ENCODE peak calls at places on chromosomes 4 and X, in seven cellular contexts. One of them, this sample, is unnamed.

GRCh38 chr4:6360385-6360784 is 90.7 kb downstream of the WFS1 start:
- DNase-seq in A549: no peak
- DNase-seq in tibial artery: no peak
- DNase-seq in mammary epithelial cell: no peak
- DNase-seq in thoracic aorta: no peak
- DNase-seq in mucosa of descending colon: no peak
- DNase-seq in left lung: peak
- DNase-seq in this sample: no peak

GRCh38 chr4:87150498-87151261 is 69.7 kb downstream of the KLHL8 start:
- DNase-seq in mammary epithelial cell: peak
- DNase-seq in left lung: no peak
- DNase-seq in thoracic aorta: peak
- DNase-seq in tibial artery: peak
- DNase-seq in A549: peak
- DNase-seq in mucosa of descending colon: no peak
- DNase-seq in this sample: peak

GRCh38 chrX:19805054-19805690 is 82.2 kb downstream of the SH3KBP1 start:
- DNase-seq in thoracic aorta: no peak
- DNase-seq in mucosa of descending colon: no peak
- DNase-seq in left lung: no peak
- DNase-seq in tibial artery: no peak
- DNase-seq in A549: no peak
- DNase-seq in mammary epithelial cell: no peak
- DNase-seq in this sample: no peak

GRCh38 chrX:36849407-36849806 is 158.8 kb upstream of the FAM47C start:
- DNase-seq in mucosa of descending colon: no peak
- DNase-seq in A549: no peak
- DNase-seq in mammary epithelial cell: no peak
- DNase-seq in tibial artery: no peak
- DNase-seq in thoracic aorta: no peak
- DNase-seq in left lung: no peak
- DNase-seq in this sample: no peak

GRCh38 chr4:76539979-76540378 is 105.0 kb downstream of the SHROOM3 start:
- DNase-seq in tibial artery: no peak
- DNase-seq in left lung: no peak
- DNase-seq in thoracic aorta: no peak
- DNase-seq in mammary epithelial cell: no peak
- DNase-seq in mucosa of descending colon: no peak
- DNase-seq in A549: no peak
- DNase-seq in this sample: no peak

GRCh38 chr4:121656269-121656641 is 40.5 kb downstream of the ANXA5 start:
- DNase-seq in left lung: no peak
- DNase-seq in mammary epithelial cell: peak
- DNase-seq in A549: no peak
- DNase-seq in thoracic aorta: peak
- DNase-seq in mucosa of descending colon: no peak
- DNase-seq in tibial artery: peak
- DNase-seq in this sample: peak

GRCh38 chrX:31508338-31508737 is 436.5 kb upstream of the FTHL17 start:
- DNase-seq in tibial artery: no peak
- DNase-seq in left lung: no peak
- DNase-seq in mammary epithelial cell: peak
- DNase-seq in A549: no peak
- DNase-seq in mucosa of descending colon: no peak
- DNase-seq in thoracic aorta: no peak
- DNase-seq in this sample: no peak

GRCh38 chr4:172515266-172515879 is 653.2 kb upstream of the GALNT7 start:
- DNase-seq in A549: no peak
- DNase-seq in mammary epithelial cell: no peak
- DNase-seq in tibial artery: no peak
- DNase-seq in thoracic aorta: no peak
- DNase-seq in left lung: no peak
- DNase-seq in mucosa of descending colon: no peak
- DNase-seq in this sample: no peak

GRCh38 chr4:56657128-56657527 is 24.0 kb downstream of the HOPX start:
- DNase-seq in A549: no peak
- DNase-seq in thoracic aorta: no peak
- DNase-seq in mucosa of descending colon: no peak
- DNase-seq in mammary epithelial cell: peak
- DNase-seq in left lung: no peak
- DNase-seq in tibial artery: no peak
- DNase-seq in this sample: no peak

GRCh38 chr4:146142768-146143167 is 32.8 kb upstream of the LSM6 start:
- DNase-seq in left lung: no peak
- DNase-seq in mucosa of descending colon: no peak
- DNase-seq in thoracic aorta: no peak
- DNase-seq in A549: no peak
- DNase-seq in mammary epithelial cell: peak
- DNase-seq in tibial artery: no peak
- DNase-seq in this sample: no peak

GRCh38 chr4:114209589-114209988 is 230.1 kb upstream of the ARSJ start:
- DNase-seq in tibial artery: no peak
- DNase-seq in mammary epithelial cell: no peak
- DNase-seq in mucosa of descending colon: no peak
- DNase-seq in left lung: no peak
- DNase-seq in thoracic aorta: no peak
- DNase-seq in A549: no peak
- DNase-seq in this sample: no peak

GRCh38 chrX:154018518-154019060 is 1.1 kb downstream of the IRAK1 start:
- DNase-seq in A549: no peak
- DNase-seq in mucosa of descending colon: no peak
- DNase-seq in tibial artery: no peak
- DNase-seq in thoracic aorta: no peak
- DNase-seq in mammary epithelial cell: no peak
- DNase-seq in left lung: no peak
- DNase-seq in this sample: no peak

GRCh38 chrX:54894159-54894558 is 26.5 kb upstream of the TRO start:
- DNase-seq in left lung: peak
- DNase-seq in A549: no peak
- DNase-seq in mucosa of descending colon: no peak
- DNase-seq in mammary epithelial cell: no peak
- DNase-seq in tibial artery: no peak
- DNase-seq in thoracic aorta: no peak
- DNase-seq in this sample: no peak

GRCh38 chrX:153426204-153426603 is 14.9 kb downstream of the ZFP92 start:
- DNase-seq in left lung: no peak
- DNase-seq in thoracic aorta: no peak
- DNase-seq in mucosa of descending colon: no peak
- DNase-seq in A549: no peak
- DNase-seq in mammary epithelial cell: no peak
- DNase-seq in tibial artery: no peak
- DNase-seq in this sample: no peak

DNA sequence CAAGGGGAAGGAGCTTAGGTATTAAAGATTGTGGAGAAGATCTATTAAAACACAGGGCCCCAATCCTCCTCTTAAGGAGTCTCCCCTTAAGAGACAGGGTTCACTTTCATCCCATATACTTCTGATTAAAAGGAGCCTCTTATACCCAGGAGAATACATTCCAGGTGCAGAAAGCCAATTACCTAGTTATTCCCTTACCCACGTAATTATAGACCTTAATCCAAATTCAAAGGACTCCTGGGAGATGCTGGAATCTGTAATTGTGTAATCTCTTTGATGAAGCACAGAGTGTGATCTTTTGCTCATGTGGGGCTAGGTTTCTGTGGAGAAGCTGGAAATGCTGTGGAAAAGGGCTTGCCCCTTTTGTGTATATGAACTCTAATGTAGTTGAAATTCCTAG is 1.4 kb upstream of the SEC24B start:
- DNase-seq in A549: no peak
- DNase-seq in tibial artery: no peak
- DNase-seq in thoracic aorta: no peak
- DNase-seq in mammary epithelial cell: no peak
- DNase-seq in left lung: no peak
- DNase-seq in mucosa of descending colon: no peak
- DNase-seq in this sample: no peak
- H3K4me3 ChIP-seq in A549: no peak
- H3K4me3 ChIP-seq in tibial artery: no peak
- H3K4me3 ChIP-seq in thoracic aorta: peak
- H3K4me3 ChIP-seq in mammary epithelial cell: no peak
- H3K4me3 ChIP-seq in left lung: no peak
- H3K4me3 ChIP-seq in mucosa of descending colon: no peak
- H3K4me3 ChIP-seq in this sample: peak

GRCh38 chr4:159227984-159228383 is 125.1 kb downstream of the RAPGEF2 start:
- DNase-seq in A549: no peak
- DNase-seq in mucosa of descending colon: peak
- DNase-seq in mammary epithelial cell: peak
- DNase-seq in left lung: peak
- DNase-seq in thoracic aorta: peak
- DNase-seq in tibial artery: peak
- DNase-seq in this sample: no peak
- H3K4me3 ChIP-seq in A549: no peak
- H3K4me3 ChIP-seq in mucosa of descending colon: no peak
- H3K4me3 ChIP-seq in mammary epithelial cell: peak
- H3K4me3 ChIP-seq in left lung: peak
- H3K4me3 ChIP-seq in thoracic aorta: peak
- H3K4me3 ChIP-seq in tibial artery: peak
- H3K4me3 ChIP-seq in this sample: no peak

GRCh38 chrX:640641-641040 is 10.1 kb downstream of the SHOX start:
- DNase-seq in mucosa of descending colon: no peak
- DNase-seq in A549: no peak
- DNase-seq in left lung: no peak
- DNase-seq in tibial artery: no peak
- DNase-seq in mammary epithelial cell: no peak
- DNase-seq in thoracic aorta: no peak
- DNase-seq in this sample: no peak

GRCh38 chrX:636971-637659 is 6.5 kb downstream of the SHOX start:
- DNase-seq in A549: no peak
- DNase-seq in thoracic aorta: no peak
- DNase-seq in mammary epithelial cell: no peak
- DNase-seq in left lung: no peak
- DNase-seq in tibial artery: no peak
- DNase-seq in mucosa of descending colon: no peak
- DNase-seq in this sample: no peak

GRCh38 chrX:638482-639131 is 8.0 kb downstream of the SHOX start:
- DNase-seq in tibial artery: no peak
- DNase-seq in A549: no peak
- DNase-seq in thoracic aorta: no peak
- DNase-seq in mucosa of descending colon: peak
- DNase-seq in mammary epithelial cell: no peak
- DNase-seq in left lung: no peak
- DNase-seq in this sample: no peak

GRCh38 chrX:637660-638481 is 7.3 kb downstream of the SHOX start:
- DNase-seq in A549: no peak
- DNase-seq in left lung: no peak
- DNase-seq in thoracic aorta: no peak
- DNase-seq in tibial artery: no peak
- DNase-seq in mucosa of descending colon: no peak
- DNase-seq in mammary epithelial cell: no peak
- DNase-seq in this sample: no peak

GRCh38 chrX:639151-639550 is 8.6 kb downstream of the SHOX start:
- DNase-seq in tibial artery: no peak
- DNase-seq in mucosa of descending colon: no peak
- DNase-seq in A549: no peak
- DNase-seq in mammary epithelial cell: no peak
- DNase-seq in thoracic aorta: no peak
- DNase-seq in left lung: no peak
- DNase-seq in this sample: no peak
- H3K4me3 ChIP-seq in tibial artery: no peak
- H3K4me3 ChIP-seq in mucosa of descending colon: no peak
- H3K4me3 ChIP-seq in A549: no peak
- H3K4me3 ChIP-seq in mammary epithelial cell: no peak
- H3K4me3 ChIP-seq in thoracic aorta: no peak
- H3K4me3 ChIP-seq in left lung: no peak
- H3K4me3 ChIP-seq in this sample: no peak

DNA sequence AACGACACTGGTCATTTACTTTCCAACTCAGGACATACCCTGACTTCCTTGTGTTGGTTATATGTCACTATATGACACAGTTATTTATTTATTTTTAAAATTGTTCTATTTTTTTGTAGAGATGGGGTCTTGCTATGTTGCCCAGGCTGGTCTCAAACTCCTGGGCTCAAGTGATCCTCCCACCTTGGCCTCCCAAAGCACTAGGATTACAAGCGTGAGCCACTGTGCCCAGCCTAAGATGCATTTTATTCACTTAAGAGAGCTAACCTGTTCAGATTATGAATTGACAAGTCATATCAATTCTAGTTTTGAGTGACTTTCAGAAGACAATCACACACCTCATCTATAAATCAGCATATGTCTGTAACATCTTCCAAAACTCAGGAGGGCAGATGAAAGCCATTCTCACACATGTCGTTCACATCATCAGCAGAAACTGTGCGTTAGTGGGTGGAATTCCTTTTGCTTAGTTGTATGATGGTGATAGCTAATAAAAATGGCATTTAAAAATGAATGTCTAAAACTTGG is 9.4 kb upstream of the RHOH start:
- DNase-seq in A549: no peak
- DNase-seq in thoracic aorta: no peak
- DNase-seq in mucosa of descending colon: no peak
- DNase-seq in left lung: no peak
- DNase-seq in tibial artery: no peak
- DNase-seq in mammary epithelial cell: no peak
- DNase-seq in this sample: no peak
- H3K4me3 ChIP-seq in A549: no peak
- H3K4me3 ChIP-seq in thoracic aorta: no peak
- H3K4me3 ChIP-seq in mucosa of descending colon: no peak
- H3K4me3 ChIP-seq in left lung: no peak
- H3K4me3 ChIP-seq in tibial artery: no peak
- H3K4me3 ChIP-seq in mammary epithelial cell: no peak
- H3K4me3 ChIP-seq in this sample: no peak

GRCh38 chrX:131067846-131068745 is 9.9 kb downstream of the ARHGAP36 start:
- DNase-seq in A549: no peak
- DNase-seq in tibial artery: no peak
- DNase-seq in left lung: no peak
- DNase-seq in thoracic aorta: no peak
- DNase-seq in mucosa of descending colon: no peak
- DNase-seq in mammary epithelial cell: no peak
- DNase-seq in this sample: no peak

GRCh38 chrX:131072871-131073571 is 14.9 kb downstream of the ARHGAP36 start:
- DNase-seq in thoracic aorta: no peak
- DNase-seq in mammary epithelial cell: no peak
- DNase-seq in tibial artery: no peak
- DNase-seq in A549: no peak
- DNase-seq in left lung: no peak
- DNase-seq in mucosa of descending colon: no peak
- DNase-seq in this sample: no peak

GRCh38 chrX:131068945-131069719 is 11.0 kb downstream of the ARHGAP36 start:
- DNase-seq in mammary epithelial cell: no peak
- DNase-seq in left lung: no peak
- DNase-seq in mucosa of descending colon: no peak
- DNase-seq in thoracic aorta: no peak
- DNase-seq in A549: peak
- DNase-seq in tibial artery: no peak
- DNase-seq in this sample: no peak

GRCh38 chrX:131073607-131074006 is 15.5 kb downstream of the ARHGAP36 start:
- DNase-seq in tibial artery: no peak
- DNase-seq in thoracic aorta: no peak
- DNase-seq in mucosa of descending colon: no peak
- DNase-seq in left lung: no peak
- DNase-seq in A549: no peak
- DNase-seq in mammary epithelial cell: no peak
- DNase-seq in this sample: no peak
- H3K4me3 ChIP-seq in tibial artery: no peak
- H3K4me3 ChIP-seq in thoracic aorta: no peak
- H3K4me3 ChIP-seq in mucosa of descending colon: no peak
- H3K4me3 ChIP-seq in left lung: no peak
- H3K4me3 ChIP-seq in A549: no peak
- H3K4me3 ChIP-seq in mammary epithelial cell: no peak
- H3K4me3 ChIP-seq in this sample: no peak

GRCh38 chrX:1658083-1658463 is 43.2 kb downstream of the ASMT start:
- DNase-seq in mucosa of descending colon: no peak
- DNase-seq in A549: no peak
- DNase-seq in mammary epithelial cell: no peak
- DNase-seq in thoracic aorta: no peak
- DNase-seq in tibial artery: no peak
- DNase-seq in left lung: no peak
- DNase-seq in this sample: no peak
- H3K4me3 ChIP-seq in mucosa of descending colon: no peak
- H3K4me3 ChIP-seq in A549: no peak
- H3K4me3 ChIP-seq in mammary epithelial cell: peak
- H3K4me3 ChIP-seq in thoracic aorta: no peak
- H3K4me3 ChIP-seq in tibial artery: no peak
- H3K4me3 ChIP-seq in left lung: peak
- H3K4me3 ChIP-seq in this sample: no peak